ENCODE peak calls at places on chromosomes 11 and 22, in eight cellular contexts. T, S, J, U, A, Y, Q and N are unnamed samples.

GRCh38 chr22:41237036-41237706 is 3.6 kb downstream of the CHADL start:
- DNase-seq in S (no peak), Q (no peak), Y (no peak), U (no peak), J (no peak), T (no peak), A (no peak), N (no peak)

GRCh38 chr11:45332486-45332934 is 46.4 kb upstream of the SYT13 start:
- DNase-seq in J (no peak), U (no peak), A (no peak), Y (peak; percentile 48), T (peak; percentile 82), S (no peak), Q (no peak), N (peak; percentile 13)

GRCh38 chr11:3152471-3153110 is 12.5 kb downstream of the OSBPL5 start:
- DNase-seq in J (no peak), U (no peak), Y (no peak), T (no peak), S (no peak), A (no peak), Q (no peak), N (no peak)

GRCh38 chr11:111269146-111269868 is 23.8 kb downstream of the POU2AF2 start:
- DNase-seq in J (no peak), S (peak; percentile 82), U (no peak), Q (no peak), A (no peak), Y (no peak), T (no peak), N (no peak)

GRCh38 chr22:37269930-37270678 is 12.2 kb upstream of the CYTH4 start:
- DNase-seq in Q (no peak), T (no peak), S (no peak), U (no peak), Y (no peak), A (no peak), J (no peak), N (no peak)

GRCh38 chr11:64765291-64765803 is 5.6 kb upstream of the PYGM start:
- DNase-seq in J (no peak), S (no peak), U (no peak), Q (no peak), Y (no peak), A (no peak), T (no peak), N (no peak)

GRCh38 chr11:94788396-94788795 is 20.2 kb downstream of the AMOTL1 start:
- DNase-seq in A (no peak), J (no peak), U (no peak), T (no peak), S (no peak), Y (no peak), Q (no peak), N (no peak)

GRCh38 chr11:40274017-40274416 is 1185.4 kb downstream of the LRRC4C start:
- DNase-seq in S (no peak), U (no peak), Q (no peak), J (peak; percentile 13), Y (no peak), T (no peak), A (no peak), N (no peak)

GRCh38 chr22:42933783-42934144 is 76.7 kb upstream of the ARFGAP3 start:
- DNase-seq in Q (no peak), J (peak; percentile 88), T (peak; percentile 83), S (no peak), Y (no peak), A (no peak), U (no peak), N (no peak)

GRCh38 chr11:124746621-124747243 is 5.3 kb downstream of the VSIG2 start:
- DNase-seq in Y (no peak), S (no peak), J (no peak), U (peak; percentile 62), T (peak; percentile 91), A (peak; percentile 80), Q (no peak), N (peak; percentile 64)

GRCh38 chr22:31830721-31831070 is 76.9 kb downstream of the DEPDC5 start:
- DNase-seq in U (no peak), J (no peak), T (no peak), Y (no peak), A (no peak), S (no peak), Q (no peak), N (no peak)

GRCh38 chr11:12174145-12175143 is 64.1 kb downstream of the MICAL2 start:
- DNase-seq in J (no peak), U (no peak), S (no peak), Y (no peak), A (no peak), Q (no peak), T (no peak), N (no peak)

GRCh38 chr11:131687291-131688055 is 317.1 kb downstream of the NTM start:
- DNase-seq in Q (no peak), A (no peak), U (no peak), T (no peak), Y (no peak), S (no peak), J (no peak), N (no peak)

GRCh38 chr11:126702987-126703386 is 297.6 kb downstream of the KIRREL3 start:
- DNase-seq in A (no peak), U (no peak), S (no peak), Q (peak; percentile 23), Y (no peak), J (no peak), T (no peak), N (no peak)

GRCh38 chr11:70268526-70268925 is 2.0 kb upstream of the PPFIA1 start:
- DNase-seq in Y (no peak), Q (no peak), S (no peak), T (no peak), A (no peak), J (no peak), U (no peak), N (no peak)

GRCh38 chr11:119520400-119520799 is 97.4 kb upstream of the THY1 start:
- DNase-seq in Y (no peak), A (no peak), S (no peak), T (no peak), J (no peak), Q (no peak), U (no peak), N (no peak)

GRCh38 chr22:44531487-44531886 is 33.5 kb upstream of the RTL6 start:
- DNase-seq in U (no peak), T (no peak), Q (no peak), Y (no peak), J (no peak), S (no peak), A (no peak), N (no peak)

GRCh38 chr11:34381775-34382174 is 24.0 kb upstream of the ABTB2 start:
- DNase-seq in T (no peak), Q (no peak), Y (no peak), S (no peak), A (no peak), J (no peak), U (no peak), N (no peak)